ENCODE peak calls at places on chromosomes 6 and 20, in five cellular contexts. H is lower lobe of right lung, L is dorsolateral prefrontal cortex, N is sigmoid colon, Y is heart left ventricle. Z is an unnamed sample.

GRCh38 chr6:25202505-25202904 is 76.7 kb upstream of the CARMIL1 start:
- DNase-seq in L (no peak), H (no peak), N (no peak), Y (no peak), Z (no peak)

GRCh38 chr6:121666809-121667208 is 231.4 kb downstream of the GJA1 start:
- DNase-seq in L (no peak), N (no peak), H (no peak), Y (no peak), Z (no peak)

GRCh38 chr20:4702562-4703280 is 19.0 kb upstream of the PRND start:
- DNase-seq in H (no peak), L (no peak), N (no peak), Y (no peak), Z (no peak)

GRCh38 chr6:139625998-139626975 is 251.8 kb upstream of the CITED2 start:
- DNase-seq in N (no peak), Y (no peak), H (no peak), L (no peak), Z (no peak)

GRCh38 chr6:138182939-138183791 is 21.4 kb downstream of the ARFGEF3 start:
- DNase-seq in N (no peak), Y (peak), L (peak), H (no peak), Z (no peak)

GRCh38 chr6:137733353-137733746 is 133.7 kb upstream of the TNFAIP3 start:
- DNase-seq in L (no peak), N (no peak), H (no peak), Y (no peak), Z (no peak)

GRCh38 chr20:58431134-58431533 is 42.1 kb downstream of the VAPB start:
- DNase-seq in Y (no peak), H (no peak), N (no peak), L (no peak), Z (no peak)

GRCh38 chr6:154070657-154071056 is 31.6 kb downstream of the OPRM1 start:
- DNase-seq in L (no peak), H (no peak), Y (no peak), N (no peak), Z (no peak)

GRCh38 chr6:20569000-20569610 is 34.8 kb downstream of the CDKAL1 start:
- DNase-seq in N (no peak), H (no peak), Y (no peak), L (no peak), Z (no peak)

GRCh38 chr6:26270121-26270861 is 94.7 kb upstream of the BTN3A2 start:
- DNase-seq in H (no peak), Y (no peak), L (no peak), N (no peak), Z (no peak)

GRCh38 chr6:38172739-38173415 is 353.4 kb downstream of the ZFAND3 start:
- DNase-seq in H (peak), L (no peak), N (no peak), Y (no peak), Z (no peak)

GRCh38 chr6:122872311-122872710 is 83.3 kb downstream of the SMPDL3A start:
- DNase-seq in L (no peak), N (no peak), Y (no peak), H (no peak), Z (no peak)

GRCh38 chr6:3862038-3862437 is 12.9 kb downstream of the FAM50B start:
- DNase-seq in L (no peak), N (no peak), Y (no peak), H (no peak), Z (no peak)

GRCh38 chr6:72564231-72564630 is 57.6 kb upstream of the KCNQ5 start:
- DNase-seq in N (no peak), L (no peak), Y (no peak), H (no peak), Z (no peak)

GRCh38 chr6:144695858-144696533 is 410.9 kb downstream of the UTRN start:
- DNase-seq in N (no peak), L (no peak), H (no peak), Y (no peak), Z (no peak)

GRCh38 chr20:62639765-62640164 is 2.5 kb upstream of the SLCO4A1 start:
- DNase-seq in L (no peak), Y (no peak), H (no peak), N (no peak), Z (no peak)

GRCh38 chr20:49435639-49436038 is 46.8 kb downstream of the KCNB1 start:
- DNase-seq in N (no peak), H (no peak), L (no peak), Y (no peak), Z (no peak)

GRCh38 chr6:148650941-148651540 is 95.8 kb upstream of the UST start:
- DNase-seq in H (no peak), Y (no peak), N (no peak), L (no peak), Z (no peak)

GRCh38 chr6:26224940-26225847 is 138.0 kb downstream of the HFE start:
- DNase-seq in H (no peak), Y (no peak), L (no peak), N (no peak), Z (peak)

GRCh38 chr20:57439432-57439831 is 48.2 kb downstream of the RBM38 start:
- DNase-seq in N (peak), Y (peak), L (peak), H (peak), Z (no peak)

GRCh38 chr6:39821739-39822532 is 29.8 kb downstream of the DAAM2 start:
- DNase-seq in N (peak), H (no peak), L (peak), Y (peak), Z (peak)

GRCh38 chr6:38720295-38720694 is 5.2 kb downstream of the DNAH8 start:
- DNase-seq in N (no peak), H (no peak), Y (no peak), L (no peak), Z (no peak)

GRCh38 chr20:63056236-63057132 is 49.7 kb upstream of the BHLHE23 start:
- DNase-seq in Y (no peak), H (peak), N (peak), L (peak), Z (peak)

GRCh38 chr6:154951400-154952200 is 43.5 kb upstream of the TIAM2 start:
- DNase-seq in L (no peak), N (no peak), Y (no peak), H (no peak), Z (no peak)

GRCh38 chr6:32167154-32167760 is 2.9 kb downstream of the EGFL8 start:
- DNase-seq in L (no peak), H (no peak), Y (no peak), N (no peak), Z (no peak)

GRCh38 chr6:90194371-90194841 is 102.2 kb downstream of the BACH2 start:
- DNase-seq in N (no peak), Y (no peak), L (no peak), H (no peak), Z (no peak)

GRCh38 chr20:14865731-14866130 is 528.3 kb upstream of the FLRT3 start:
- DNase-seq in H (no peak), Y (no peak), N (no peak), L (no peak), Z (no peak)

GRCh38 chr20:57675773-57676172 is 34.0 kb downstream of the PMEPA1 start:
- DNase-seq in L (no peak), Y (no peak), H (no peak), N (no peak), Z (no peak)

GRCh38 chr20:59753836-59754235 is 149.5 kb downstream of the PHACTR3 start:
- DNase-seq in H (no peak), L (no peak), Y (no peak), N (no peak), Z (no peak)

GRCh38 chr20:9051508-9051907 is 17.4 kb upstream of the PLCB4 start:
- DNase-seq in L (no peak), H (no peak), Y (no peak), N (no peak), Z (no peak)

GRCh38 chr20:40990542-40991120 is 38.0 kb upstream of the TOP1 start:
- DNase-seq in L (peak), H (peak), Y (peak), N (peak), Z (peak)

GRCh38 chr20:11807070-11807741 is 110.5 kb upstream of the BTBD3 start:
- DNase-seq in L (no peak), Y (no peak), H (no peak), N (no peak), Z (no peak)

GRCh38 chr20:53269380-53269779 is 297.2 kb downstream of the TSHZ2 start:
- DNase-seq in H (no peak), N (no peak), L (no peak), Y (no peak), Z (no peak)

GRCh38 chr6:151719070-151719469 is 88.4 kb upstream of the ESR1 start:
- DNase-seq in L (no peak), Y (no peak), H (no peak), N (no peak), Z (no peak)

GRCh38 chr20:51236396-51236795 is 213.5 kb upstream of the KCNG1 start:
- DNase-seq in H (no peak), L (no peak), N (no peak), Y (no peak), Z (no peak)

GRCh38 chr20:51233345-51233744 is 210.4 kb upstream of the KCNG1 start:
- DNase-seq in L (no peak), N (no peak), Y (no peak), H (no peak), Z (no peak)

GRCh38 chr20:51228763-51229162 is 205.9 kb upstream of the KCNG1 start:
- DNase-seq in N (no peak), Y (no peak), H (no peak), L (no peak), Z (no peak)

GRCh38 chr20:51227744-51228143 is 204.8 kb upstream of the KCNG1 start:
- DNase-seq in Y (no peak), L (no peak), N (no peak), H (no peak), Z (no peak)

GRCh38 chr20:51230727-51231126 is 207.8 kb upstream of the KCNG1 start:
- DNase-seq in L (no peak), Y (no peak), H (no peak), N (no peak), Z (no peak)
- TF ChIP-seq CTCF in L (no peak), Y (no peak), H (no peak), N (no peak), Z (no peak)

GRCh38 chr6:11460001-11460668 is 77.4 kb upstream of the TMEM170B start:
- DNase-seq in Y (no peak), N (no peak), L (no peak), H (no peak), Z (no peak)
- TF ChIP-seq CTCF in Y (no peak), N (no peak), L (no peak), H (peak), Z (no peak)

DNA sequence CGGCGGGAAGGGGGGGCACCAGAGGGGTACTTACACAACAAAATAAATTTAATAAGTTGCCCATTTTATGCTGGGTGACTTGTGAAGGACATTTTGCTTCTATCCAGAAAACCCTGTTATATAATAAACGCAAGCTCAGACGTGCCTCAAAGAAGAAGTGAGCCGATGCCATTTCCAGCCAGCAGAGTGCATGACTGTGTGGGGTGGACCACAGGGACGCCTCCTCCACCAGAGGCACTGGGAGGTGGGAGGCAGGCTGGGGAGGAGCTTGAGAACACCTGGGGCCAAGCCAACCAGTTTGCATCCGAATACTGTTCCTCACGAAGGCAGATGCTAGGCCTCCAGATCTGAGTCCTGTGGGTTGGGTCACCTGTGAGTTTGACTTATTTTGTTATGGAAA is 363.9 kb downstream of the RNGTT start:
- DNase-seq in H (no peak), Y (no peak), N (no peak), L (no peak), Z (no peak)
- TF ChIP-seq CTCF in H (no peak), Y (no peak), N (no peak), L (no peak), Z (no peak)

DNA sequence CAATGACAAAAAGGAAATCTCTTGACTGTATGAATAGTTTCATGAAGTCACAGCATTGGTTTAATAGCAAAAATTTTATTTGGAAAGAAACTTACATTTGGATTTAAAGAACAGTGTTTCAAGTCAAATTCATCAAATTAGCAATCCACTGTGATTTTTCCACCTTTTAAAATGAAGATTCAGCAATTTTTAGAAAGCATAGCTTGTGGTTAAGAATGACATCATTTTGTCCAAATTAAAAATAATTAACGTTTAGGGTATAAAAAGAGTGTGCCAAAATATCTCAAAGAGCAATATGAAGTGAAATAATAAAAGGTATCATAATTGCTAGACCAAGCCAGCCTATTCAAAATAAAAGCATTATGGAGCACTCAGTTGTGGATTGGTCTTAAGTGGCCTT is 114.6 kb downstream of the PAX1 start:
- DNase-seq in H (no peak), Y (no peak), L (no peak), N (no peak), Z (no peak)
- TF ChIP-seq CTCF in H (no peak), Y (no peak), L (no peak), N (no peak), Z (no peak)

GRCh38 chr6:96542702-96543101 is 20.2 kb upstream of the FHL5 start:
- DNase-seq in N (no peak), H (no peak), Y (no peak), L (no peak), Z (no peak)
- TF ChIP-seq CTCF in N (no peak), H (peak), Y (no peak), L (peak), Z (peak)

Z was measured in neural crest cell.